ENCODE peak calls at places on chromosomes 5 and 9, in six cellular contexts. K, T, S, D, C and R are unnamed samples.

GRCh38 chr9:109780453-109781033 is 545 bp downstream of the PALM2AKAP2 start:
- DNase-seq in K (peak; percentile 30), T (peak; percentile 31), S (no peak), D (peak; percentile 63), C (no peak), R (no peak)

GRCh38 chr5:14407746-14408175 is 173.8 kb upstream of the OTULINL start:
- DNase-seq in K (no peak), T (no peak), S (no peak), D (peak; percentile 49), C (no peak), R (no peak)

GRCh38 chr5:15722305-15722704 is 222.3 kb downstream of the FBXL7 start:
- DNase-seq in K (no peak), T (no peak), S (no peak), D (no peak), C (no peak), R (no peak)

GRCh38 chr5:141100243-141100805 is at the start of gene PCDHB3:
- DNase-seq in K (peak; percentile 85), T (no peak), S (peak; percentile 79), D (peak; percentile 38), C (peak; percentile 51), R (peak; percentile 16)

GRCh38 chr5:170397059-170397458 is 7.9 kb upstream of the KCNMB1 start:
- DNase-seq in K (peak; percentile 45), T (no peak), S (peak; percentile 58), D (no peak), C (no peak), R (no peak)

GRCh38 chr5:96330532-96331140 is 102.4 kb downstream of the PCSK1 start:
- DNase-seq in K (no peak), T (no peak), S (no peak), D (no peak), C (no peak), R (no peak)

GRCh38 chr5:161545701-161546462 is 643 bp downstream of the GABRB2 start:
- DNase-seq in K (peak; percentile 18), T (peak; percentile 6), S (no peak), D (no peak), C (no peak), R (no peak)

GRCh38 chr9:99365233-99365980 is 143.3 kb downstream of the SEC61B start:
- DNase-seq in K (peak; percentile 21), T (no peak), S (no peak), D (no peak), C (no peak), R (peak; percentile 71)

GRCh38 chr9:131642496-131643083 is 97.3 kb downstream of the PRRT1B start:
- DNase-seq in K (no peak), T (no peak), S (no peak), D (no peak), C (no peak), R (no peak)

GRCh38 chr5:113489299-113489698 is 1.0 kb upstream of the MCC start:
- DNase-seq in K (no peak), T (no peak), S (no peak), D (peak; percentile 99), C (no peak), R (peak; percentile 99)

GRCh38 chr9:34571180-34571800 is 18.2 kb downstream of the CNTFR start:
- DNase-seq in K (no peak), T (no peak), S (no peak), D (no peak), C (no peak), R (no peak)

GRCh38 chr9:34522971-34523797 is at the start of gene ENHO:
- DNase-seq in K (peak; percentile 94), T (peak; percentile 93), S (peak; percentile 96), D (peak; percentile 83), C (peak; percentile 82), R (peak; percentile 75)

GRCh38 chr5:136056336-136056735 is 27.5 kb downstream of the TGFBI start:
- DNase-seq in K (no peak), T (no peak), S (no peak), D (no peak), C (no peak), R (no peak)

GRCh38 chr5:53330491-53330890 is 149.9 kb upstream of the FST start:
- DNase-seq in K (no peak), T (no peak), S (no peak), D (no peak), C (no peak), R (no peak)

GRCh38 chr5:100505984-100506670 is 29.0 kb upstream of the FAM174A start:
- DNase-seq in K (no peak), T (no peak), S (no peak), D (peak; percentile 53), C (no peak), R (peak; percentile 82)

GRCh38 chr9:109254317-109254716 is 66.5 kb downstream of the EPB41L4B start:
- DNase-seq in K (no peak), T (no peak), S (no peak), D (peak; percentile 30), C (no peak), R (peak; percentile 86)

GRCh38 chr9:12790026-12790425 is 15.2 kb downstream of the LURAP1L start:
- DNase-seq in K (no peak), T (no peak), S (no peak), D (no peak), C (no peak), R (no peak)

GRCh38 chr9:134293576-134294227 is 32.6 kb upstream of the RXRA start:
- DNase-seq in K (no peak), T (peak; percentile 40), S (no peak), D (no peak), C (no peak), R (no peak)

GRCh38 chr9:37511006-37511714 is 25.4 kb downstream of the POLR1E start:
- DNase-seq in K (peak; percentile 78), T (no peak), S (peak; percentile 79), D (no peak), C (peak; percentile 34), R (no peak)

GRCh38 chr5:127666043-127666716 is 17.3 kb downstream of the CTXN3 start:
- DNase-seq in K (no peak), T (no peak), S (no peak), D (no peak), C (no peak), R (no peak)

GRCh38 chr9:12930906-12931305 is 156.1 kb downstream of the LURAP1L start:
- DNase-seq in K (no peak), T (no peak), S (no peak), D (peak; percentile 10), C (no peak), R (peak; percentile 6)

GRCh38 chr5:120297621-120298020 is 166.5 kb upstream of the PRR16 start:
- DNase-seq in K (no peak), T (no peak), S (no peak), D (no peak), C (no peak), R (peak; percentile 31)

GRCh38 chr9:87646546-87646945 is 79.4 kb upstream of the CTSL start:
- DNase-seq in K (no peak), T (no peak), S (no peak), D (no peak), C (no peak), R (no peak)

GRCh38 chr5:135811007-135811406 is 23.5 kb upstream of the SLC25A48 start:
- DNase-seq in K (no peak), T (no peak), S (no peak), D (no peak), C (no peak), R (no peak)

GRCh38 chr5:2106721-2107120 is 224.0 kb upstream of the IRX4 start:
- DNase-seq in K (no peak), T (no peak), S (no peak), D (no peak), C (no peak), R (no peak)
- H2BK15ac ChIP-seq in K (no peak overlapping the region), T (no peak overlapping the region), S (no peak overlapping the region), D (no peak overlapping the region), C (no peak overlapping the region), R (no peak overlapping the region)

DNA sequence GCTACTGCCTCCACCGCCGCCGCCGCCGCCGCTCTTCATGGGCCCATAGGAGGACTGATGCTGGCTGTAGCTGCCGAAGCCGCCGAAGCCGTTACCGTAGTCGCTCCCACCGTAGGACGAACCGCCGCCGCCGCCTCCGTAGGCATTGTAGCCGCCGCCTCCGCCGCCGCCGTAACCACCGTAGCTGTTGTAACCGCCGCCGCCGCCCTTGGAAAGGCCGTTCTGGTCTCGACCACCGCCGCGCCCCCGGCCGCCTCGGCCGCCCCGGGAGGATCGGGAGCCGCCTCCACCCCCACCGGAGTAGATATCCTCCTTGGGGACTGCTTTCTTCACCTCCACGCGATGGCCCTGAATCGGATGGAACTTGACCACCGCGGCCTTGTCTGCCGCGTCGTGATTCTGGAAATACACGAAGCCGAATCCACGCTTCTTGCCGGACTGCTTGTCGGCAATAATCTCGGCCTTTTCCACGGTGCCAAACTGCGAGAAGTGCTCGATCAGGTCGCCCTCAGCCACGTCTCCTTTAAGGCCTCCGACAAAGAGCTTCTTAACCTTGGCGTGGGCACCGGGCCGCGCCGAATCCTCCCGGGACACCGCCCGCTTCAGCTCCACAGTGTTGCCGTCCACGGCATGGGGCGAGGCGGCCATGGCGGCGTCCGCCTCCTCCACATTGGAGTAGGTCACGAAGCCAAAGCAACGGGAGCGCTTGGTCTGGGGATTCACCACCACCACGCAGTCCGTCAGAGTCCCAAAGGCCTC is 757 bp downstream of the HNRNPA0 start:
- DNase-seq in K (no peak), T (peak; percentile 11), S (no peak), D (no peak), C (no peak), R (no peak)
- H2BK120ac ChIP-seq in K (no peak overlapping the region), T (peak overlapping the region; percentile 73), S (no peak overlapping the region), D (peak overlapping the region; percentile 22), C (peak overlapping the region; percentile 21), R (no peak overlapping the region)

GRCh38 chr5:114949001-114949400 is 220.7 kb downstream of the TRIM36 start:
- DNase-seq in K (no peak), T (no peak), S (no peak), D (no peak), C (no peak), R (no peak)

GRCh38 chr5:114952876-114953275 is 216.8 kb downstream of the TRIM36 start:
- DNase-seq in K (no peak), T (no peak), S (no peak), D (no peak), C (no peak), R (no peak)

GRCh38 chr5:114957384-114957783 is 212.3 kb downstream of the TRIM36 start:
- DNase-seq in K (no peak), T (no peak), S (no peak), D (no peak), C (no peak), R (no peak)

DNA sequence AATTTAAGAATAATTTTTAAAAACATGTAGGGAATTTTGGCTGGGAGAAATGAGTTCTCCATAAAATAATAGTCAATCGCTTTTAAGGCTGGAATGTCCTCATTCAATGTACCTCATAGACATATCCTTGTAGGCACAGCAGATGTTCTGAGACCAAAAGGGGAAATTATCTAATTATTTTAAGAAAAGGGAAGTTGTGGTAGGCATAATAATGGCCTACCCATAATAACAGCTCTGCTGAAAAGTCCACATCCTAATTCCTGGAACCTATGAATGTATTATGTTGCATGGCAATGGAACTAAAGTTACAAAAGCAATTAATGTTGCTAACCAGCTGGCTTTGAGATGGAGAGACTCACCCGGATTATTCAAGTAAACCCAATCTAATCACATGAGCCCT is 216.1 kb downstream of the TRIM36 start:
- DNase-seq in K (no peak), T (no peak), S (no peak), D (no peak), C (no peak), R (no peak)
- H3K27ac ChIP-seq in K (no peak overlapping the region), T (no peak overlapping the region), S (no peak overlapping the region), D (no peak overlapping the region), C (no peak overlapping the region), R (no peak overlapping the region)

GRCh38 chr5:160049099-160049498 is 40.2 kb downstream of the TTC1 start:
- DNase-seq in K (no peak), T (no peak), S (no peak), D (no peak), C (no peak), R (no peak)

GRCh38 chr5:160054047-160054446 is 45.1 kb downstream of the TTC1 start:
- DNase-seq in K (no peak), T (no peak), S (no peak), D (no peak), C (no peak), R (peak; percentile 61)

GRCh38 chr5:160054831-160055230 is 45.9 kb downstream of the TTC1 start:
- DNase-seq in K (peak; percentile 24), T (no peak), S (no peak), D (peak; percentile 35), C (no peak), R (peak; percentile 51)
- H2BK15ac ChIP-seq in K (no peak overlapping the region), T (no peak overlapping the region), S (no peak overlapping the region), D (no peak overlapping the region), C (no peak overlapping the region), R (no peak overlapping the region)